ENCODE peak calls at places on chromosome X, in four cellular contexts. One of them, this sample, is unnamed.

GRCh38 chrX:124230573-124231300 is 101.7 kb upstream of the TEX13D start:
- DNase-seq in GM06990: no peak
- DNase-seq in progenitor cell of endocrine pancreas: no peak
- DNase-seq in GM10248: no peak
- DNase-seq in this sample: no peak

GRCh38 chrX:46929439-46930018 is 17.3 kb downstream of the JADE3 start:
- DNase-seq in GM06990: no peak
- DNase-seq in progenitor cell of endocrine pancreas: no peak
- DNase-seq in GM10248: no peak
- DNase-seq in this sample: no peak

GRCh38 chrX:112218388-112218787 is 135.8 kb upstream of the TRPC5 start:
- DNase-seq in GM06990: no peak
- DNase-seq in progenitor cell of endocrine pancreas: no peak
- DNase-seq in GM10248: no peak
- DNase-seq in this sample: no peak

GRCh38 chrX:76922100-76922499 is 494.6 kb downstream of the MAGEE1 start:
- DNase-seq in GM06990: no peak
- DNase-seq in progenitor cell of endocrine pancreas: no peak
- DNase-seq in GM10248: no peak
- DNase-seq in this sample: no peak

GRCh38 chrX:46294234-46294633 is 251.0 kb downstream of the ZNF674 start:
- DNase-seq in GM06990: no peak
- DNase-seq in progenitor cell of endocrine pancreas: no peak
- DNase-seq in GM10248: no peak
- DNase-seq in this sample: no peak

GRCh38 chrX:132257116-132257515 is 37.9 kb upstream of the RAP2C start:
- DNase-seq in GM06990: no peak
- DNase-seq in progenitor cell of endocrine pancreas: no peak
- DNase-seq in GM10248: no peak
- DNase-seq in this sample: no peak

GRCh38 chrX:53160297-53160983 is 64.6 kb downstream of the KDM5C start:
- DNase-seq in GM06990: no peak
- DNase-seq in progenitor cell of endocrine pancreas: no peak
- DNase-seq in GM10248: no peak
- DNase-seq in this sample: no peak

GRCh38 chrX:96909291-96909690 is 25.6 kb downstream of the RPA4 start:
- DNase-seq in GM06990: no peak
- DNase-seq in progenitor cell of endocrine pancreas: no peak
- DNase-seq in GM10248: no peak
- DNase-seq in this sample: no peak

GRCh38 chrX:129750971-129751370 is 12.2 kb downstream of the XPNPEP2 start:
- DNase-seq in GM06990: no peak
- DNase-seq in progenitor cell of endocrine pancreas: no peak
- DNase-seq in GM10248: no peak
- DNase-seq in this sample: no peak

GRCh38 chrX:41558531-41558930 is 111.4 kb downstream of the NYX start:
- DNase-seq in GM06990: peak; percentile 3
- DNase-seq in progenitor cell of endocrine pancreas: no peak
- DNase-seq in GM10248: peak; percentile 23
- DNase-seq in this sample: peak; percentile 17

GRCh38 chrX:12065251-12065650 is 73.0 kb upstream of the FRMPD4 start:
- DNase-seq in GM06990: no peak
- DNase-seq in progenitor cell of endocrine pancreas: peak; percentile 19
- DNase-seq in GM10248: no peak
- DNase-seq in this sample: no peak

GRCh38 chrX:155027509-155028066 is 944 bp downstream of the FUNDC2 start:
- DNase-seq in GM06990: no peak
- DNase-seq in progenitor cell of endocrine pancreas: no peak
- DNase-seq in GM10248: no peak
- DNase-seq in this sample: no peak

GRCh38 chrX:7904557-7904956 is 22.7 kb downstream of the PNPLA4 start:
- DNase-seq in GM06990: no peak
- DNase-seq in progenitor cell of endocrine pancreas: no peak
- DNase-seq in GM10248: no peak
- DNase-seq in this sample: no peak

GRCh38 chrX:155966876-155967275 is 30.6 kb upstream of the IL9R start:
- DNase-seq in GM06990: no peak
- DNase-seq in progenitor cell of endocrine pancreas: no peak
- DNase-seq in GM10248: peak; percentile 19
- DNase-seq in this sample: peak; percentile 28

GRCh38 chrX:22378296-22378695 is 105.6 kb downstream of the CBLL2 start:
- DNase-seq in GM06990: no peak
- DNase-seq in progenitor cell of endocrine pancreas: no peak
- DNase-seq in GM10248: no peak
- DNase-seq in this sample: no peak

GRCh38 chrX:10159069-10159468 is 2.3 kb downstream of the CLCN4 start:
- DNase-seq in GM06990: no peak
- DNase-seq in progenitor cell of endocrine pancreas: no peak
- DNase-seq in GM10248: no peak
- DNase-seq in this sample: no peak

GRCh38 chrX:29941292-29941691 is 274.1 kb upstream of the MAGEB2 start:
- DNase-seq in GM06990: no peak
- DNase-seq in progenitor cell of endocrine pancreas: no peak
- DNase-seq in GM10248: no peak
- DNase-seq in this sample: no peak

GRCh38 chrX:16212436-16212835 is 45.2 kb downstream of the MAGEB17 start:
- DNase-seq in GM06990: no peak
- DNase-seq in progenitor cell of endocrine pancreas: no peak
- DNase-seq in GM10248: peak; percentile 15
- DNase-seq in this sample: peak; percentile 13

GRCh38 chrX:10787264-10787663 is 166.9 kb upstream of the MID1 start:
- DNase-seq in GM06990: no peak
- DNase-seq in progenitor cell of endocrine pancreas: no peak
- DNase-seq in GM10248: no peak
- DNase-seq in this sample: no peak

GRCh38 chrX:41695464-41695863 is 6.7 kb downstream of the GPR34 start:
- DNase-seq in GM06990: no peak
- DNase-seq in progenitor cell of endocrine pancreas: no peak
- DNase-seq in GM10248: no peak
- DNase-seq in this sample: no peak

GRCh38 chrX:81338924-81339323 is 137.0 kb downstream of the SH3BGRL start:
- DNase-seq in GM06990: no peak
- DNase-seq in progenitor cell of endocrine pancreas: no peak
- DNase-seq in GM10248: no peak
- DNase-seq in this sample: no peak

GRCh38 chrX:85288992-85289723 is 45.4 kb downstream of the ZNF711 start:
- DNase-seq in GM06990: no peak
- DNase-seq in progenitor cell of endocrine pancreas: no peak
- DNase-seq in GM10248: no peak
- DNase-seq in this sample: no peak

GRCh38 chrX:118174516-118174915 is 57.9 kb upstream of the KLHL13 start:
- DNase-seq in GM06990: no peak
- DNase-seq in progenitor cell of endocrine pancreas: no peak
- DNase-seq in GM10248: no peak
- DNase-seq in this sample: no peak

GRCh38 chrX:53255738-53256191 is 25.6 kb downstream of the IQSEC2 start:
- DNase-seq in GM06990: no peak
- DNase-seq in progenitor cell of endocrine pancreas: no peak
- DNase-seq in GM10248: no peak
- DNase-seq in this sample: no peak

GRCh38 chrX:133892337-133892736 is 93.1 kb downstream of the GPC3 start:
- DNase-seq in GM06990: no peak
- DNase-seq in progenitor cell of endocrine pancreas: no peak
- DNase-seq in GM10248: no peak
- DNase-seq in this sample: no peak

GRCh38 chrX:16589211-16589610 is 60.7 kb upstream of the S100G start:
- DNase-seq in GM06990: no peak
- DNase-seq in progenitor cell of endocrine pancreas: no peak
- DNase-seq in GM10248: no peak
- DNase-seq in this sample: no peak

GRCh38 chrX:113522814-113523213 is 682.2 kb upstream of the AMOT start:
- DNase-seq in GM06990: peak; percentile 1
- DNase-seq in progenitor cell of endocrine pancreas: no peak
- DNase-seq in GM10248: peak; percentile 17
- DNase-seq in this sample: peak; percentile 20

GRCh38 chrX:118350221-118350620 is 4.3 kb downstream of the WDR44 start:
- DNase-seq in GM06990: no peak
- DNase-seq in progenitor cell of endocrine pancreas: no peak
- DNase-seq in GM10248: no peak
- DNase-seq in this sample: no peak

GRCh38 chrX:68508799-68509198 is 9.9 kb downstream of the YIPF6 start:
- DNase-seq in GM06990: no peak
- DNase-seq in progenitor cell of endocrine pancreas: no peak
- DNase-seq in GM10248: no peak
- DNase-seq in this sample: no peak

GRCh38 chrX:140918398-140919043 is 83.9 kb upstream of the SPANXB1 start:
- DNase-seq in GM06990: no peak
- DNase-seq in progenitor cell of endocrine pancreas: no peak
- DNase-seq in GM10248: peak; percentile 5
- DNase-seq in this sample: peak; percentile 18

GRCh38 chrX:101918746-101919145 is 13.1 kb downstream of the ZMAT1 start:
- DNase-seq in GM06990: no peak
- DNase-seq in progenitor cell of endocrine pancreas: no peak
- DNase-seq in GM10248: no peak
- DNase-seq in this sample: no peak

GRCh38 chrX:100980608-100981497 is 11.3 kb downstream of the ARL13A start:
- DNase-seq in GM06990: no peak
- DNase-seq in progenitor cell of endocrine pancreas: no peak
- DNase-seq in GM10248: no peak
- DNase-seq in this sample: no peak

GRCh38 chrX:98516120-98516519 is 1632.4 kb downstream of the RPA4 start:
- DNase-seq in GM06990: no peak
- DNase-seq in progenitor cell of endocrine pancreas: no peak
- DNase-seq in GM10248: no peak
- DNase-seq in this sample: no peak

GRCh38 chrX:114626323-114626722 is 42.4 kb downstream of the HTR2C start:
- DNase-seq in GM06990: no peak
- DNase-seq in progenitor cell of endocrine pancreas: no peak
- DNase-seq in GM10248: no peak
- DNase-seq in this sample: peak; percentile 10
- TF ChIP-seq CTCF in GM06990: peak; percentile 35
- TF ChIP-seq CTCF in progenitor cell of endocrine pancreas: peak; percentile 77
- TF ChIP-seq CTCF in GM10248: no peak
- TF ChIP-seq CTCF in this sample: peak; percentile 50

GRCh38 chrX:40171513-40172168 is 73.9 kb upstream of the BCOR start:
- DNase-seq in GM06990: peak; percentile 63
- DNase-seq in progenitor cell of endocrine pancreas: no peak
- DNase-seq in GM10248: peak; percentile 20
- DNase-seq in this sample: no peak

GRCh38 chrX:40167240-40168182 is 69.8 kb upstream of the BCOR start:
- DNase-seq in GM06990: no peak
- DNase-seq in progenitor cell of endocrine pancreas: no peak
- DNase-seq in GM10248: no peak
- DNase-seq in this sample: no peak

GRCh38 chrX:40168183-40169015 is 70.6 kb upstream of the BCOR start:
- DNase-seq in GM06990: no peak
- DNase-seq in progenitor cell of endocrine pancreas: no peak
- DNase-seq in GM10248: no peak
- DNase-seq in this sample: no peak

GRCh38 chrX:40170830-40171512 is 73.2 kb upstream of the BCOR start:
- DNase-seq in GM06990: no peak
- DNase-seq in progenitor cell of endocrine pancreas: no peak
- DNase-seq in GM10248: peak; percentile 18
- DNase-seq in this sample: no peak

GRCh38 chrX:40169193-40170086 is 71.7 kb upstream of the BCOR start:
- DNase-seq in GM06990: peak; percentile 80
- DNase-seq in progenitor cell of endocrine pancreas: no peak
- DNase-seq in GM10248: peak; percentile 68
- DNase-seq in this sample: peak; percentile 77
- TF ChIP-seq CTCF in GM06990: peak; percentile 60
- TF ChIP-seq CTCF in progenitor cell of endocrine pancreas: peak; percentile 56
- TF ChIP-seq CTCF in GM10248: peak; percentile 43
- TF ChIP-seq CTCF in this sample: peak; percentile 55

DNA sequence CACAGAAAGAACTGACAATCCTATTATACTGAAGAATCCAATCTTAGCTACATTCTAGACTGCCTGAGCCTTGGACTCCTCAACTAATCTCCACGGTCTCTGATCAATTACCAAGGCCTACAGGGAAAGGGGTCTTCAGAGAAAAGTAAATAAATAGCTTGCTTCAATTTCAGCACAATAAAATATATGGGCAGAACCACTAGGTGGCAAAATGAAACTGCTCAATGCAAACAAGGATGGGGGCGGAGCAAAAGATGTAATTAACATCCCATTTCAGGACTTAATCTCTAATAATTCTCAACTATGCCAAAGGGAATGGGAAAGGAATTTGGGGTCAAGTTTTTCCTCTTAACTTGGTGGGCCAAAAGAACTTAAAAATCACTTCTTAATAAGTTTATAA is 78.4 kb upstream of the MAP3K15 start:
- DNase-seq in GM06990: no peak
- DNase-seq in progenitor cell of endocrine pancreas: no peak
- DNase-seq in GM10248: no peak
- DNase-seq in this sample: no peak
- TF ChIP-seq CTCF in GM06990: peak; percentile 41
- TF ChIP-seq CTCF in progenitor cell of endocrine pancreas: peak; percentile 36
- TF ChIP-seq CTCF in GM10248: no peak
- TF ChIP-seq CTCF in this sample: peak; percentile 27

DNA sequence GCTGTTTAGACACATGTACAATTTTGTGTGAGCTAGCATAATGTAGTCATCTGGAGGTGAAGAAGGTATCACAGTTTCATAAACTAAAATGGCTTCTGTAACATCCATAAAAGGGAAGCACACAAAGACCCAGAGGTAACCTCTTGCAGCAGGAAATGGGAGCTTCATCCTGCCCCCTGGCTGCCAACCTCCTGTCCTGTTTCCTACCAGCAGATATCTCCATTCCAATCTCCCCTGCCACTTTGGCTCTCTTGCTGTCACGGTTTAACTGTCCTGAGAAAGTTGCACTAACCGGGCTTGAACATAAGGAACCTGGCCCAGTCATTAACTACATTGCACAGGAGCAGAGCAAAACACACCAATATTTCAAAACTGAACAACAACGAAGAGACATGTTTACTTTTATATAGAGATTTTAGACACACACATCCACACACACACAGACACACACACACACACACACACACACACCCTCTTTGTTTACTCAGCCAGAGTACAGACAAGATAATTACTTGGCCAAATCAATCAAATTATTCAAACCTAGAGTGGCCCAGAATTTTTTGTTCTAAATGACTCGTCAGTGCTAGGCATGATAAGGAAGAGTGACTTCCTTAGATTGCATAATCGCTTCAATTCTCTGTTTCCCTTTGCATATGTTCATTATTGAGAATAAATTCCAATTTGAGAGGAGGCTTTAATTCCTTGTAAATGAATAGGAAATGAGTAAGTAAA is 24.2 kb downstream of the MID2 start:
- DNase-seq in GM06990: no peak
- DNase-seq in progenitor cell of endocrine pancreas: no peak
- DNase-seq in GM10248: no peak
- DNase-seq in this sample: no peak
- TF ChIP-seq CTCF in GM06990: no peak
- TF ChIP-seq CTCF in progenitor cell of endocrine pancreas: no peak
- TF ChIP-seq CTCF in GM10248: no peak
- TF ChIP-seq CTCF in this sample: no peak

DNA sequence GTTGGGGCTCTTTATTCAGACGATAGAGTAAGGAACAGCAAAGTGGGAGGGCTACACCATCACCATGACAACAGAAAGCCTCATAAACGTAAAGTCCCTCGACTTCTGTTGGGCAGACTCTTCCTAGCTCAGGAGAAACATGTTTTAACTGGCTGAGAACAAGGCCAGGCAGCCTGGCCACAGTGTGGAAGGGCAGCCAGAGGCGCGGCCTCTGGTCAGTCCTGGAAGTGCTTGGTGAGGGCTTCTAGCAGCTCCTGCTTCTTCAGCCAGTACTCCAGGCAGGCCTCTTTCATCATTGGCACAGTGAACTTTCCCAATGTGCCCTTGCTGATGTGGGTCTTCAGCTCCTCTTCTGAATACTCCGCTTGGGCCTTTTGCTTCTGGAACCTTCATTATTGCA is 690.9 kb downstream of the PCDH19 start:
- DNase-seq in GM06990: no peak
- DNase-seq in progenitor cell of endocrine pancreas: no peak
- DNase-seq in GM10248: no peak
- DNase-seq in this sample: no peak
- TF ChIP-seq CTCF in GM06990: no peak
- TF ChIP-seq CTCF in progenitor cell of endocrine pancreas: no peak
- TF ChIP-seq CTCF in GM10248: no peak
- TF ChIP-seq CTCF in this sample: no peak